ENCODE peak calls at places on chromosomes 7 and 10, in eight cellular contexts. X is BE2C; Q is transverse colon; U is sigmoid colon; Y is HCT116; M is CD8-positive, alpha-beta T cell; V is AG04450; W is adrenal gland. I is an unnamed sample.

GRCh38 chr10:47299989-47300931 is at the start of gene GDF10:
- DNase-seq in X (no peak), Q (no peak), U (no peak), Y (no peak), M (no peak), V (no peak), W (no peak), I (no peak)

GRCh38 chr7:31687024-31687423 is at the start of gene PPP1R17:
- DNase-seq in X (peak; percentile 47), Q (no peak), U (no peak), Y (no peak), M (no peak), V (no peak), W (no peak), I (no peak)

GRCh38 chr7:4738711-4739527 is 36.5 kb upstream of the AP5Z1 start:
- DNase-seq in X (peak; percentile 80), Q (no peak), U (peak; percentile 81), Y (peak; percentile 73), M (no peak), V (no peak), W (peak; percentile 73), I (peak; percentile 85)

GRCh38 chr7:70726951-70727378 is 405.0 kb upstream of the GALNT17 start:
- DNase-seq in X (no peak), Q (no peak), U (no peak), Y (no peak), M (no peak), V (no peak), W (no peak), I (no peak)

GRCh38 chr7:68875857-68876256 is 722.4 kb upstream of the AUTS2 start:
- DNase-seq in X (no peak), Q (no peak), U (no peak), Y (no peak), M (no peak), V (no peak), W (no peak), I (no peak)

GRCh38 chr10:131825960-131826650 is 74.7 kb upstream of the PPP2R2D start:
- DNase-seq in X (no peak), Q (no peak), U (peak; percentile 32), Y (no peak), M (no peak), V (no peak), W (no peak), I (no peak)

GRCh38 chr10:132518572-132519381 is 18.8 kb upstream of the INPP5A start:
- DNase-seq in X (no peak), Q (peak; percentile 87), U (no peak), Y (peak; percentile 51), M (no peak), V (no peak), W (peak; percentile 81), I (no peak)

GRCh38 chr10:34627331-34627730 is 187.8 kb downstream of the PARD3 start:
- DNase-seq in X (no peak), Q (no peak), U (no peak), Y (no peak), M (no peak), V (no peak), W (no peak), I (no peak)

GRCh38 chr7:38932509-38933168 is 23.6 kb upstream of the VPS41 start:
- DNase-seq in X (peak; percentile 77), Q (peak; percentile 68), U (no peak), Y (peak; percentile 55), M (peak; percentile 16), V (peak; percentile 10), W (peak; percentile 74), I (peak; percentile 10)

GRCh38 chr10:20618148-20618547 is 279.0 kb downstream of the NEBL start:
- DNase-seq in X (no peak), Q (no peak), U (no peak), Y (no peak), M (no peak), V (no peak), W (no peak), I (no peak)
- TF ChIP-seq CTCF in X (no peak), Q (no peak), U (no peak), Y (no peak), M (no peak), V (no peak), W (no peak), I (no peak)

DNA sequence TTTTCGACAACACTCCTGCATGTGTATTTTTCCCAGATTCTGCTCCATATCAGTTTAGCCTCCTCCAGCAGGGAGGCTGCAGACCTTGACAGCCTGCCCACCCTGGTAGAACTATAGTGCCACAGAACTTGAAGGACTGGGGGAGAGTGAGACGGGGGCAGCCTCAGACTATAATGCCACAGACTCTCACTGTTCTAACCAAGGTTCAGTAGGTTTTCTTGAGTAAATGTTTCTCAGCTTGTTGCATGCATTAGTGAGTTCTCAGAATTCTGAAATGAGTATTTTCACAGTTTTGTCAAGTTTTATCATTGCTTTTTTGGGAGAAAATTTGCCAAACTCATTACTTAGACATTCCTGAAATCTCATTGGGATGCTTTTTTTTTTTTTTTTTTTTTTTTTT is 95.9 kb downstream of the ZNRF2 start:
- DNase-seq in X (no peak), Q (no peak), U (no peak), Y (no peak), M (no peak), V (no peak), W (no peak), I (no peak)
- H3K4me3 ChIP-seq in X (no peak overlapping the region), Q (no peak overlapping the region), U (no peak overlapping the region), Y (no peak overlapping the region), M (no peak overlapping the region), V (no peak overlapping the region), W (no peak overlapping the region), I (no peak overlapping the region)

DNA sequence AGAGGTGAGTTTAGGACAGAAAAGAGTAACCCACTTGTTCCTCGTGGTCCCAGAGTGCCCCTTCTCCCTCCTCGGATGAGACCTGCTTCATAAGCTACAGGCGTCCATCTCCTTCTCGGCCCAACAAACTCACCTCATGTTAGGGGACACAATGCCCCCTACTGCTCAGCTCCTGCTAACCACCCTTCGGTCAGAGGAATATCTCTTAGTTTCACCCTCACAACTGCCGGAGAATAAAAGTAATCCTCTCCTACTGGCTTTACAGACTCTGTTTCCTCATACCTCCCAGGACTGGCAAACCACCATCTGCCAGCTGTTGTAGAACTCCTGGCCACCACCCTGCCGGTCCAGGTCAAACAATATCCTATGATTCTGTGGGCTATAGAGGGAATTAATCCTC is 3.2 kb downstream of the AKR1B15 start:
- DNase-seq in X (peak; percentile 22), Q (peak; percentile 28), U (no peak), Y (no peak), M (no peak), V (no peak), W (no peak), I (no peak)
- TF ChIP-seq CTCF in X (peak; percentile 47), Q (no peak), U (no peak), Y (peak; percentile 31), M (no peak), V (peak; percentile 52), W (no peak), I (peak; percentile 57)

GRCh38 chr7:64494912-64495461 is 67.9 kb downstream of the ZNF680 start:
- DNase-seq in X (peak; percentile 15), Q (no peak), U (no peak), Y (no peak), M (no peak), V (no peak), W (no peak), I (no peak)
- H3K4me3 ChIP-seq in X (peak overlapping the region; percentile 21), Q (no peak overlapping the region), U (peak overlapping the region; percentile 44), Y (no peak overlapping the region), M (no peak overlapping the region), V (no peak overlapping the region), W (peak overlapping the region; percentile 42), I (no peak overlapping the region)

GRCh38 chr7:100603697-100604077 is 1.5 kb downstream of the PCOLCE start:
- DNase-seq in X (peak; percentile 52), Q (no peak), U (no peak), Y (no peak), M (no peak), V (no peak), W (no peak), I (no peak)
- TF ChIP-seq CTCF in X (no peak), Q (no peak), U (no peak), Y (no peak), M (no peak), V (no peak), W (no peak), I (no peak)

GRCh38 chr10:58970160-58970915 is 206.1 kb upstream of the PHYHIPL start:
- DNase-seq in X (no peak), Q (no peak), U (no peak), Y (no peak), M (no peak), V (no peak), W (no peak), I (no peak)

GRCh38 chr10:58971211-58971610 is 205.2 kb upstream of the PHYHIPL start:
- DNase-seq in X (peak; percentile 61), Q (no peak), U (no peak), Y (no peak), M (no peak), V (no peak), W (no peak), I (no peak)

GRCh38 chr10:58972576-58973234 is 203.7 kb upstream of the PHYHIPL start:
- DNase-seq in X (peak; percentile 50), Q (no peak), U (no peak), Y (no peak), M (no peak), V (no peak), W (no peak), I (no peak)

GRCh38 chr10:58971806-58972491 is 204.5 kb upstream of the PHYHIPL start:
- DNase-seq in X (peak; percentile 67), Q (no peak), U (no peak), Y (no peak), M (no peak), V (no peak), W (no peak), I (no peak)

DNA sequence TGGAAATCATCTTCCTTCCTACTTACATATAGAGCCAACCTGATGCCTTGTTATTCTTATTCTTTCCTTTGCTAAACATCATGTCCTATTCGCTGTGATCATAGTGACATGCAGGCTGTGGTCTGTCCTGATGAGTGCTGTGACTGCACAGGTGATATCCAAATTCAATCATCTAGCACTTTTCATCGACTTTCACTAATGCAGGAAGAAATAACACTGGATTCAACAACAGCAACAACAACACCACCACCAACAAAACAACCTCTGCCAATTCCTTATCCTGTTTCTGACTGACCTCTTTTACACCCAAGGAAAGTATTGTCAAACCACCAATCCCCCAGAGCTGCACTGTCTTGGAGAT is 203.2 kb upstream of the PHYHIPL start:
- DNase-seq in X (no peak), Q (no peak), U (no peak), Y (no peak), M (no peak), V (no peak), W (no peak), I (no peak)
- H3K4me3 ChIP-seq in X (peak overlapping the region; percentile 31), Q (no peak overlapping the region), U (no peak overlapping the region), Y (no peak overlapping the region), M (no peak overlapping the region), V (no peak overlapping the region), W (no peak overlapping the region), I (no peak overlapping the region)

I was measured in retinal pigment epithelial cell.